ENCODE peak calls at places on chromosomes 2 and 18, in four cellular contexts. C is astrocyte of the hippocampus; F is RWPE1; B is stimulated activated CD4-positive, alpha-beta T cell treated with anti-CD3 and anti-CD28 coated beads, Interleukin-1b, Interleukin-23, amount 100 ng/mL, for 48 hours. W is an unnamed sample.

GRCh38 chr2:132581917-132582316 is 88.1 kb downstream of the LYPD1 start:
- DNase-seq in C (no peak), F (no peak), B (no peak), W (no peak)

GRCh38 chr2:15383695-15384350 is 177.3 kb downstream of the NBAS start:
- DNase-seq in C (no peak), F (no peak), B (no peak), W (no peak)

GRCh38 chr2:112692914-112693313 is 27.9 kb upstream of the NT5DC4 start:
- DNase-seq in C (no peak), F (no peak), B (peak), W (no peak)

GRCh38 chr2:238899386-238899785 is 51.5 kb downstream of the TWIST2 start:
- DNase-seq in C (no peak), F (no peak), B (no peak), W (peak)

GRCh38 chr18:3246636-3247242 is 862 bp upstream of the MYL12A start:
- DNase-seq in C (peak), F (no peak), B (peak), W (peak)

GRCh38 chr2:49236316-49236715 is 82.0 kb upstream of the FSHR start:
- DNase-seq in C (no peak), F (no peak), B (no peak), W (no peak)

GRCh38 chr18:23885750-23886149 is 128.8 kb upstream of the TTC39C start:
- DNase-seq in C (no peak), F (no peak), B (no peak), W (no peak)

GRCh38 chr2:18662689-18663088 is 73.3 kb upstream of the NT5C1B start:
- DNase-seq in C (no peak), F (no peak), B (no peak), W (peak)

GRCh38 chr2:42827647-42828486 is 35.5 kb upstream of the HAAO start:
- DNase-seq in C (peak), F (peak), B (peak), W (peak)

GRCh38 chr2:74760875-74761630 is 72.9 kb upstream of the HK2 start:
- DNase-seq in C (no peak), F (no peak), B (no peak), W (no peak)

GRCh38 chr2:225236769-225237323 is 162.7 kb upstream of the NYAP2 start:
- DNase-seq in C (no peak), F (no peak), B (no peak), W (no peak)

GRCh38 chr2:195021704-195022513 is 635.1 kb upstream of the SLC39A10 start:
- DNase-seq in C (no peak), F (no peak), B (no peak), W (no peak)

GRCh38 chr2:19987936-19988335 is 2.0 kb downstream of the WDR35 start:
- DNase-seq in C (no peak), F (no peak), B (no peak), W (no peak)

GRCh38 chr18:38453880-38454279 is 888.3 kb upstream of the CELF4 start:
- DNase-seq in C (no peak), F (no peak), B (no peak), W (no peak)

GRCh38 chr2:171522804-171523338 is 597 bp downstream of the CYBRD1 start:
- DNase-seq in C (peak), F (peak), B (peak), W (peak)

GRCh38 chr2:18836436-18836835 is 247.1 kb upstream of the NT5C1B start:
- DNase-seq in C (no peak), F (no peak), B (no peak), W (no peak)

GRCh38 chr2:60875520-60875919 is 5.9 kb upstream of the REL start:
- DNase-seq in C (no peak), F (no peak), B (no peak), W (peak)

GRCh38 chr2:220932041-220932440 is 640.1 kb downstream of the EPHA4 start:
- DNase-seq in C (no peak), F (no peak), B (no peak), W (no peak)

GRCh38 chr2:27961997-27962396 is 71.5 kb downstream of the BABAM2 start:
- DNase-seq in C (no peak), F (no peak), B (no peak), W (no peak)

GRCh38 chr2:168742258-168742932 is 60.0 kb upstream of the NOSTRIN start:
- DNase-seq in C (no peak), F (no peak), B (no peak), W (no peak)

GRCh38 chr18:45662468-45662867 is 47.2 kb downstream of the SLC14A2 start:
- DNase-seq in C (peak), F (no peak), B (no peak), W (no peak)

GRCh38 chr2:67782443-67782842 is 280.4 kb downstream of the C1D start:
- DNase-seq in C (peak), F (no peak), B (no peak), W (no peak)